ENCODE peak calls at places on chromosomes 13 and 19, in four cellular contexts. G, H, Z and S are unnamed samples.

GRCh38 chr19:2616741-2617392 is 85.6 kb downstream of the GNG7 start:
- DNase-seq in G (no peak), H (no peak), Z (peak; percentile 37), S (no peak)

GRCh38 chr13:30690282-30691188 is 44.8 kb upstream of the ALOX5AP start:
- DNase-seq in G (peak; percentile 75), H (no peak), Z (peak; percentile 64), S (no peak)

GRCh38 chr13:38045278-38046048 is 175.9 kb upstream of the TRPC4 start:
- DNase-seq in G (no peak), H (no peak), Z (no peak), S (no peak)

GRCh38 chr19:49486232-49486631 is 1.2 kb upstream of the RPL13A start:
- DNase-seq in G (no peak), H (no peak), Z (no peak), S (no peak)

GRCh38 chr19:40799558-40800338 is 757 bp downstream of the EGLN2 start:
- DNase-seq in G (no peak), H (peak; percentile 39), Z (peak; percentile 70), S (peak; percentile 72)

GRCh38 chr19:2253106-2254051 is 2.8 kb downstream of the JSRP1 start:
- DNase-seq in G (no peak), H (peak; percentile 70), Z (no peak), S (peak; percentile 79)

GRCh38 chr19:54517483-54517882 is 14.9 kb downstream of the LAIR2 start:
- DNase-seq in G (no peak), H (peak; percentile 57), Z (peak; percentile 30), S (peak; percentile 69)

GRCh38 chr13:90564096-90564495 is 783.4 kb upstream of the MIR17HG start:
- DNase-seq in G (no peak), H (no peak), Z (no peak), S (no peak)

GRCh38 chr13:49020940-49021548 is 45.3 kb downstream of the FNDC3A start:
- DNase-seq in G (no peak), H (no peak), Z (no peak), S (no peak)

GRCh38 chr13:56886398-56886797 is 254.3 kb upstream of the PRR20A start:
- DNase-seq in G (no peak), H (no peak), Z (no peak), S (no peak)

GRCh38 chr19:1560281-1560882 is 7.7 kb downstream of the MEX3D start:
- DNase-seq in G (no peak), H (no peak), Z (no peak), S (no peak)

GRCh38 chr19:46162731-46163130 is 14.7 kb downstream of the IGFL2 start:
- DNase-seq in G (no peak), H (no peak), Z (no peak), S (no peak)

GRCh38 chr13:45847554-45848224 is 3.9 kb downstream of the SIAH3 start:
- DNase-seq in G (no peak), H (peak; percentile 54), Z (peak; percentile 29), S (peak; percentile 41)

GRCh38 chr13:95296326-95296939 is 4.8 kb downstream of the ABCC4 start:
- DNase-seq in G (no peak), H (no peak), Z (peak; percentile 42), S (no peak)

GRCh38 chr19:47660435-47660832 is 51.5 kb downstream of the BICRA start:
- DNase-seq in G (no peak), H (no peak), Z (no peak), S (no peak)

GRCh38 chr19:39408392-39409206 is 2.0 kb downstream of the ZFP36 start:
- DNase-seq in G (peak; percentile 43), H (peak; percentile 42), Z (no peak), S (no peak)

GRCh38 chr19:5806133-5806489 is 1.2 kb downstream of the NRTN start:
- DNase-seq in G (no peak), H (no peak), Z (no peak), S (no peak)
- TF ChIP-seq CTCF in G (no peak), H (peak; percentile 43), Z (no peak), S (no peak)

DNA sequence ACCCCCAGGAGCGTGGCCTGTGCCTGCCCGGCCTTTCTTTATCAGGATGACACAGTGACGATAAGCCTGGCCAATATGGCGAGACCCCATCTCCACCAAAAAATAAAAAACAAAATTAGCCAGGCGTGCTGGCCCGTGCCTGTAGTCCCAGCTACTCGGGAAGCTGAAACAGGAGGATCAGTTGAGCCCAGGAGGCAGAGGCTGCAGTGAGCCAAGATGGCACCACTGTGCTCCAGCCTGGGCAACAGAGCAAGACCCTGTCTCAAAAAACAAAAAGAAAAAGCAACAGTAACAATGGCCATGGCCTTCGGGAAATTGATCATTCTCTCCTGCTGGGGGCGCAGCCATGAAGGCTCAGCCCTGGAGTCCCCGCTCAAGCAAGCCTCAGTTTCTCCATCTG is 11.1 kb downstream of the PEX11G start:
- DNase-seq in G (no peak), H (no peak), Z (no peak), S (no peak)
- TF ChIP-seq CTCF in G (no peak), H (no peak), Z (no peak), S (no peak)

GRCh38 chr13:44048326-44048725 is 168.6 kb downstream of the LACC1 start:
- DNase-seq in G (no peak), H (no peak), Z (no peak), S (no peak)
- TF ChIP-seq CTCF in G (no peak), H (no peak), Z (peak; percentile 39), S (peak; percentile 1)

GRCh38 chr19:14023404-14024235 is 4.3 kb upstream of the RLN3 start:
- DNase-seq in G (no peak), H (no peak), Z (peak; percentile 39), S (no peak)
- TF ChIP-seq CTCF in G (no peak), H (peak; percentile 26), Z (peak; percentile 57), S (no peak)

DNA sequence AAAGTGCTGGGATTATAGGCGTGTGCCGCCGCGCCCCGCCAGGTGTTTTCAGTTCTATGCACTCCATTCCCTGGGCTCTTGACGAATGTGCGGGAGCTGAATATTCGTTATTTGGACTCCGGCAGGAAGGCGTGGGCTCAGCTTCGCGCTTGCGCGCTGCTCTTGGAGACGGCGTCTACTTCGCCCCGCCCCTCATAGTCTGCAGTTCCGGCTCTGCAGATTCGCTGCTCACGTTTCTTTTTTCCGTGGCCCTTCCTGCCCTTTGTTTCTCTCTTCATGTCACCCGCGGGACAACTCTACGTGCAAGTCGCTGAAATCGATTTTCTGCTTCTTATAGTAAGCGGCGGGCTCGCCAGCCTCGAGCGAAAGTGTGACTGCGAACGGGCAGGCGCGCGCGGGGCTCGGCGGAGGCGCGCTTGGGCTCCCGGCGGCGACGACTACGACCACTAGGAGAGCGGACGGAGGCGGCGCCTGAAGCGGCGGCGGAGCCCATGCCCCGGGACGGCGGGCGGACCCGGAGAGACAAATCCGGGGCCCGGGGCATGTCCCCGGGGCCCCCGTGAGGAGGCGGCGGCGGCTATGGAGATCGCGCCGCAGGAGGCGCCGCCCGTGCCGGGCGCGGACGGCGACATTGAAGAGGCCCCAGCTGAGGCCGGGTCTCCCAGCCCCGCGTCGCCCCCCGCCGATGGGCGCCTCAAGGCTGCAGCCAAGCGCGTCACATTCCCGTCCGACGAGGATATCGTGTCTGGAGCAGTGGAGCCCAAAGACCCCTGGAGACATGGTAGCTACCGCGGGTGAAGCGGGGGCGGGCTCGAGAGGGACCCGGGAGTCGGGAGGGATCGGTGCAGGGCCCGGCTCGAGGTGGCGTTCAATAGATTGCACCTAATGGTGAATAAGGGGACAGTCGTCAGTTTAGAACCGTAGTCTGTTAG is at the start of gene PPP1R37:
- DNase-seq in G (peak; percentile 92), H (peak; percentile 88), Z (peak; percentile 91), S (peak; percentile 96)
- TF ChIP-seq CTCF in G (peak; percentile 55), H (peak; percentile 27), Z (peak; percentile 64), S (peak; percentile 21)

GRCh38 chr19:4241824-4242430 is 5.0 kb upstream of the YJU2 start:
- DNase-seq in G (no peak), H (no peak), Z (no peak), S (no peak)

GRCh38 chr19:4246767-4247593 is at the start of gene YJU2:
- DNase-seq in G (peak; percentile 97), H (peak; percentile 96), Z (peak; percentile 98), S (peak; percentile 100)
- TF ChIP-seq CTCF in G (peak; percentile 23), H (peak; percentile 58), Z (peak; percentile 51), S (peak; percentile 27)

GRCh38 chr13:23707674-23708073 is 137.5 kb downstream of the TNFRSF19 start:
- DNase-seq in G (no peak), H (no peak), Z (no peak), S (no peak)
- TF ChIP-seq CTCF in G (no peak), H (no peak), Z (peak; percentile 47), S (no peak)